ENCODE peak calls at places on chromosomes 11 and 22, in seven cellular contexts. X is sigmoid colon, K is A549, Z is transverse colon, A is upper lobe of left lung, C is H1, R is tibial nerve. Y is an unnamed sample.

GRCh38 chr11:18749681-18750319 is 23.8 kb upstream of the IGSF22 start:
- DNase-seq in X (no peak), C (no peak), Z (no peak), R (no peak), A (no peak), K (peak), Y (no peak)

GRCh38 chr11:92226331-92227232 is 2.0 kb downstream of the FAT3 start:
- DNase-seq in X (no peak), K (no peak), A (peak), R (no peak), C (peak), Z (no peak), Y (no peak)

GRCh38 chr22:36334838-36335603 is 52.7 kb downstream of the MYH9 start:
- DNase-seq in A (peak), K (no peak), X (peak), Z (no peak), R (no peak), C (no peak), Y (no peak)

GRCh38 chr11:2538951-2539735 is 94.3 kb downstream of the KCNQ1 start:
- DNase-seq in A (no peak), R (no peak), X (peak), Z (peak), C (no peak), K (no peak), Y (no peak)

GRCh38 chr22:31313366-31314147 is 21.3 kb upstream of the PIK3IP1 start:
- DNase-seq in Z (peak), C (peak), R (peak), K (peak), A (no peak), X (peak), Y (peak)

GRCh38 chr22:17597217-17597616 is 31.3 kb downstream of the ATP6V1E1 start:
- DNase-seq in K (no peak), A (no peak), C (no peak), X (no peak), R (no peak), Z (no peak), Y (no peak)

GRCh38 chr11:65064847-65065240 is 6.5 kb upstream of the NAALADL1 start:
- DNase-seq in K (no peak), X (no peak), Z (no peak), A (no peak), C (no peak), R (no peak), Y (no peak)

GRCh38 chr11:72901374-72901773 is 87.2 kb downstream of the ATG16L2 start:
- DNase-seq in Z (no peak), X (no peak), R (no peak), A (no peak), C (no peak), K (no peak), Y (no peak)

GRCh38 chr22:24175160-24175808 is 6.0 kb upstream of the SUSD2 start:
- DNase-seq in A (no peak), R (peak), K (peak), X (peak), C (peak), Z (peak), Y (peak)

GRCh38 chr11:111531687-111532364 is 8.7 kb upstream of the LAYN start:
- DNase-seq in K (peak), A (no peak), C (no peak), Z (no peak), X (no peak), R (no peak), Y (no peak)

GRCh38 chr22:50087646-50088045 is 2.2 kb upstream of the MOV10L1 start:
- DNase-seq in Z (no peak), K (no peak), X (no peak), A (no peak), C (no peak), R (no peak), Y (no peak)

GRCh38 chr22:17717708-17718107 is 56.6 kb downstream of the BID start:
- DNase-seq in Z (no peak), R (no peak), K (no peak), A (no peak), X (no peak), C (no peak), Y (peak)

GRCh38 chr11:19370100-19370861 is 129.5 kb upstream of the E2F8 start:
- DNase-seq in K (no peak), Z (no peak), X (peak), C (no peak), R (peak), A (no peak), Y (no peak)

GRCh38 chr11:63763506-63764200 is 4.9 kb downstream of the ZFTA start:
- DNase-seq in A (no peak), X (peak), Z (peak), K (no peak), R (peak), C (peak), Y (no peak)

GRCh38 chr11:119361056-119361787 is 14.7 kb upstream of the MFRP start:
- DNase-seq in A (no peak), X (peak), K (peak), R (no peak), C (no peak), Z (no peak), Y (no peak)

GRCh38 chr11:3861698-3862097 is 6.2 kb downstream of the STIM1 start:
- DNase-seq in Z (no peak), A (no peak), C (no peak), R (no peak), X (no peak), K (no peak), Y (no peak)

GRCh38 chr22:45554040-45554406 is 51.3 kb downstream of the FBLN1 start:
- DNase-seq in Z (no peak), A (no peak), K (no peak), X (no peak), R (no peak), C (no peak), Y (no peak)

GRCh38 chr11:43222215-43222614 is 89.6 kb upstream of the API5 start:
- DNase-seq in C (no peak), Z (no peak), K (no peak), A (no peak), R (no peak), X (no peak), Y (no peak)

GRCh38 chr11:21552910-21553309 is 640.0 kb upstream of the ANO5 start:
- DNase-seq in R (no peak), C (no peak), A (no peak), K (peak), Z (no peak), X (no peak), Y (no peak)

GRCh38 chr11:58645854-58646253 is 23.4 kb downstream of the CNTF start:
- DNase-seq in Z (no peak), R (no peak), A (no peak), C (no peak), X (no peak), K (no peak), Y (no peak)

GRCh38 chr11:33179431-33179830 is 18.2 kb upstream of the CSTF3 start:
- DNase-seq in X (no peak), R (no peak), C (no peak), A (no peak), Z (no peak), K (no peak), Y (no peak)

GRCh38 chr11:46686886-46687810 is 13.3 kb downstream of the ARHGAP1 start:
- DNase-seq in A (no peak), X (no peak), C (no peak), K (no peak), R (no peak), Z (no peak), Y (no peak)

GRCh38 chr22:27183474-27183873 is 526.1 kb downstream of the MIAT start:
- DNase-seq in Z (no peak), A (peak), X (no peak), R (no peak), C (no peak), K (no peak), Y (no peak)

GRCh38 chr11:78138694-78139421 is 568 bp downstream of the ALG8 start:
- DNase-seq in K (peak), C (no peak), Z (peak), A (no peak), X (no peak), R (no peak), Y (no peak)

GRCh38 chr11:66858186-66858938 is 1.5 kb downstream of the LRFN4 start:
- DNase-seq in K (no peak), Z (no peak), C (no peak), X (peak), A (peak), R (no peak), Y (no peak)
- TF ChIP-seq POLR2A in K (no peak), Z (no peak), C (no peak), X (no peak), A (no peak), R (no peak), Y (no peak)

GRCh38 chr11:66237867-66238266 is 30.6 kb upstream of the RAB1B start:
- DNase-seq in K (no peak), A (no peak), Z (no peak), C (no peak), X (no peak), R (no peak), Y (no peak)
- TF ChIP-seq CTCF in K (no peak), A (no peak), Z (no peak), C (peak), X (no peak), R (no peak), Y (no peak)

GRCh38 chr11:120827820-120828219 is 196.1 kb upstream of the TBCEL start:
- DNase-seq in K (no peak), A (no peak), X (no peak), R (no peak), Z (no peak), C (no peak), Y (no peak)
- TF ChIP-seq EP300 in K (no peak), A (no peak), X (no peak), R (no peak), Z (no peak), C (no peak), Y (no peak)

GRCh38 chr11:95152878-95153856 is 63.5 kb downstream of the ENDOD1 start:
- DNase-seq in A (no peak), K (no peak), R (no peak), X (no peak), C (no peak), Z (no peak), Y (no peak)

GRCh38 chr11:95149659-95150294 is 60.1 kb downstream of the ENDOD1 start:
- DNase-seq in C (peak), Z (peak), K (no peak), R (peak), X (peak), A (peak), Y (no peak)

GRCh38 chr11:95148938-95149337 is 59.3 kb downstream of the ENDOD1 start:
- DNase-seq in A (no peak), K (no peak), Z (no peak), C (no peak), R (no peak), X (no peak), Y (no peak)

GRCh38 chr11:95148421-95148820 is 58.8 kb downstream of the ENDOD1 start:
- DNase-seq in C (no peak), K (no peak), R (no peak), X (no peak), A (no peak), Z (no peak), Y (no peak)

GRCh38 chr11:95150977-95151684 is 61.5 kb downstream of the ENDOD1 start:
- DNase-seq in A (peak), C (peak), K (peak), X (peak), R (peak), Z (peak), Y (peak)
- TF ChIP-seq POLR2A in A (no peak), C (no peak), K (peak), X (no peak), R (peak), Z (peak), Y (peak)

GRCh38 chr22:38415046-38415445 is 40.0 kb downstream of the KCNJ4 start:
- DNase-seq in K (no peak), R (no peak), A (no peak), X (peak), Z (no peak), C (no peak), Y (no peak)

GRCh38 chr22:38412435-38413084 is 42.4 kb downstream of the KCNJ4 start:
- DNase-seq in C (peak), R (no peak), K (no peak), A (peak), Z (no peak), X (peak), Y (peak)

GRCh38 chr22:38414009-38414395 is 41.0 kb downstream of the KCNJ4 start:
- DNase-seq in Z (no peak), C (no peak), A (no peak), R (no peak), X (peak), K (no peak), Y (peak)

GRCh38 chr22:38411016-38411415 is 44.0 kb downstream of the KCNJ4 start:
- DNase-seq in X (peak), C (peak), Z (no peak), K (no peak), A (no peak), R (no peak), Y (peak)

DNA sequence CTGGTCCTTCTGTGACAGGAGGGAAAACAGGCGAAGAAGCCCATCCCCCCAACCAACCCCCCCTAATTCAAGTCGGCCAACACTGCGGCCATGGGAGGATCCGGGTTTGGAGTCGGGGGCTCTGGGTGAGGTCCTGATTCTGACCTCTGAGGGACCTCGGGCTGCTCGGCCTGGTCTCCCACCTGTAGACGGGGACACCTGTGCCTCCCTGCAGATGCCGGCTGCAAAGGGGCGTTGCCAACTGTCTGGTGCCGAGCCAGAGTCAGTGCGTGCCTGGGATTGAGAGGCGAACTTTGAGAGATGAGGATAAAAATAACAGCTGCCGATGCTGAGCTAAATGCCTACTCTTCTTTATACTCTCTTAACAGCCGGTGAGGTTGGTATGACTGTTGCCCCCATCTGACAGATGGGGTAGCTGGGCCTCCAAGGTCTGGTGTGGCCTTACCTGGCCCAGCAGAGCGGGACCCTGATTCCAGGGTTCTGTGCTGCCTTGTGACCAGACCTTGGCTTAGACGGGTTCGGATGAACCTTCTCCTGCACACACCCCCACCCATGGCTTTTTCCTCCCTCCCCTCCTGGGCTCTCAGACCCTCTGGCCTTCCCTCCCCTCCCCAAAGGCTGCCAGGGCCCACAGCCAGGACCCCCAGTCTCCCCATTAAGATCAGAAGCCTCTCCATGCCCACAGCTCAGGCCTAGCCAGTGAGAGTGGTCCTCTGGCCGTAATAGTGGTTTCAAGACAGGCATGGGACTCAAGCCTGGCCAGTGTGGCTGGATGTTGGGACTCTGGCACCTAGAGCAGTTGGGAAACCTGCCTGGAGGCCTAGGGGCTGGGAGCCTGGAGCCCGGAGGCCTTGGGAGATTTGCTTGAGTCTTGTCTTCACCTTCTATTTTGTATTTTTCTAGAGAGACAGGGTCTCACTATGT is 41.7 kb downstream of the KCNJ4 start:
- DNase-seq in R (no peak), X (peak), C (peak), K (no peak), Z (peak), A (no peak), Y (peak)
- TF ChIP-seq CTCF in R (no peak), X (peak), C (no peak), K (no peak), Z (peak), A (no peak), Y (no peak)

GRCh38 chr11:27024865-27025264 is 15.8 kb upstream of the BBOX1 start:
- DNase-seq in K (no peak), A (no peak), Z (no peak), R (no peak), C (no peak), X (no peak), Y (no peak)

GRCh38 chr11:27025957-27026356 is 14.7 kb upstream of the BBOX1 start:
- DNase-seq in K (no peak), C (no peak), X (no peak), A (no peak), R (no peak), Z (no peak), Y (no peak)

GRCh38 chr11:27025312-27025955 is 15.2 kb upstream of the BBOX1 start:
- DNase-seq in R (no peak), X (no peak), Z (no peak), K (no peak), A (no peak), C (no peak), Y (no peak)

GRCh38 chr11:27020736-27021135 is 19.9 kb upstream of the BBOX1 start:
- DNase-seq in A (no peak), R (no peak), C (no peak), K (no peak), X (no peak), Z (no peak), Y (no peak)

GRCh38 chr11:27022659-27023251 is 17.9 kb upstream of the BBOX1 start:
- DNase-seq in A (no peak), R (no peak), K (no peak), X (no peak), Z (no peak), C (no peak), Y (no peak)
- TF ChIP-seq EP300 in A (no peak), R (no peak), K (no peak), X (no peak), Z (no peak), C (no peak), Y (no peak)

Y was measured in esophagus muscularis mucosa.